ENCODE peak calls at places on chromosomes 13 and 19, in nine cellular contexts. K is effector memory CD4-positive, alpha-beta T cell; M is HCT116; Q is thoracic aorta; Z is tibial artery; F is H1; Y is GM23338; J is mammary epithelial cell; T is PC-3. X is an unnamed sample. For H3K4me1, the result is how much of the 10 kb centered on the place peaks cover.

GRCh38 chr13:84655677-84656076 is 773.4 kb upstream of the SLITRK1 start:
- DNase-seq in Z (no peak), T (no peak), M (no peak), F (no peak), Q (no peak), K (no peak), Y (peak), J (no peak), X (no peak)

GRCh38 chr13:69617587-69617986 is 490.0 kb upstream of the ATXN8OS start:
- DNase-seq in M (no peak), F (no peak), T (no peak), J (no peak), Z (no peak), Y (no peak), Q (no peak), K (no peak), X (no peak)

GRCh38 chr19:16714702-16715294 is 4.8 kb upstream of the NWD1 start:
- DNase-seq in F (peak), Q (no peak), J (peak), M (peak), Z (peak), T (peak), Y (peak), K (no peak), X (peak)

GRCh38 chr19:43934055-43934984 is 762 bp downstream of the ZNF45 start:
- DNase-seq in K (no peak), T (peak), Q (no peak), J (peak), Y (peak), Z (no peak), F (no peak), M (no peak), X (no peak)

GRCh38 chr19:49506575-49507105 is 5.8 kb upstream of the FCGRT start:
- DNase-seq in Z (peak), Y (peak), K (peak), J (peak), M (no peak), F (no peak), Q (no peak), T (peak), X (peak)

GRCh38 chr19:45809643-45810159 is 5.4 kb downstream of the RSPH6A start:
- DNase-seq in K (no peak), Y (peak), Z (no peak), T (peak), F (no peak), J (peak), M (no peak), Q (no peak), X (no peak)

GRCh38 chr19:40689339-40690049 is 957 bp downstream of the NUMBL start:
- DNase-seq in T (peak), F (no peak), M (no peak), Q (no peak), J (no peak), K (no peak), Y (peak), Z (peak), X (peak)

GRCh38 chr13:29746167-29746677 is 104.2 kb downstream of the UBL3 start:
- DNase-seq in M (no peak), Q (no peak), K (no peak), J (no peak), Z (no peak), F (no peak), Y (no peak), T (no peak), X (no peak)

GRCh38 chr19:48292798-48293197 is 22.9 kb downstream of the ZNF114 start:
- DNase-seq in M (no peak), T (peak), J (peak), Z (no peak), Q (no peak), F (no peak), K (no peak), Y (no peak), X (no peak)

GRCh38 chr19:3348042-3348441 is 18.3 kb upstream of the NFIC start:
- DNase-seq in Y (no peak), K (no peak), M (no peak), T (no peak), J (no peak), Q (no peak), F (no peak), Z (no peak), X (no peak)

GRCh38 chr13:75411924-75412537 is 69.9 kb downstream of the TBC1D4 start:
- DNase-seq in Z (no peak), M (no peak), T (no peak), J (no peak), K (no peak), F (no peak), Y (no peak), Q (no peak), X (no peak)

GRCh38 chr19:8194528-8195275 is 14.5 kb upstream of the CERS4 start:
- DNase-seq in Q (no peak), Y (no peak), M (no peak), T (no peak), J (peak), Z (no peak), K (peak), F (no peak), X (peak)

GRCh38 chr19:47190167-47190727 is 40.8 kb downstream of the BBC3 start:
- DNase-seq in Y (no peak), F (no peak), J (peak), M (peak), K (no peak), Z (peak), Q (peak), T (peak), X (peak)

GRCh38 chr19:39514840-39515550 is at the start of gene SELENOV:
- DNase-seq in T (no peak), F (no peak), M (no peak), Y (peak), J (no peak), Z (no peak), K (no peak), Q (no peak), X (no peak)

GRCh38 chr13:98200211-98200878 is 23.3 kb upstream of the RNF113B start:
- DNase-seq in J (no peak), F (peak), M (no peak), T (no peak), Z (no peak), Y (peak), Q (no peak), K (no peak), X (no peak)

GRCh38 chr13:102530751-102531150 is 66.0 kb upstream of the TPP2 start:
- DNase-seq in Q (no peak), M (no peak), J (no peak), K (no peak), F (no peak), Y (no peak), Z (no peak), T (no peak), X (no peak)

GRCh38 chr13:99003851-99004471 is 26.1 kb upstream of the DOCK9 start:
- DNase-seq in M (no peak), Z (no peak), F (no peak), Y (no peak), T (no peak), Q (no peak), K (no peak), J (no peak), X (no peak)

GRCh38 chr13:59755647-59756290 is 408.0 kb downstream of the DIAPH3 start:
- DNase-seq in M (no peak), Y (no peak), Z (no peak), Q (no peak), T (peak), J (peak), F (no peak), K (no peak), X (no peak)

GRCh38 chr13:98877936-98878335 is 99.9 kb downstream of the DOCK9 start:
- DNase-seq in T (no peak), M (no peak), F (no peak), Y (no peak), Z (no peak), Q (no peak), J (no peak), K (no peak), X (no peak)

GRCh38 chr13:105721056-105721455 is 814.4 kb downstream of the EFNB2 start:
- DNase-seq in F (no peak), K (no peak), Q (no peak), M (no peak), T (no peak), Y (no peak), Z (no peak), J (peak), X (no peak)

GRCh38 chr13:74045583-74045982 is 88.6 kb downstream of the KLF12 start:
- DNase-seq in Z (no peak), F (no peak), T (no peak), Q (no peak), J (no peak), K (no peak), M (no peak), Y (no peak), X (no peak)

GRCh38 chr19:15264061-15264932 is 32.0 kb upstream of the EPHX3 start:
- DNase-seq in F (peak), J (peak), Q (no peak), T (peak), M (peak), Y (peak), K (peak), Z (peak), X (peak)
- H3K4me1 ChIP-seq in F (under half), J (under half), Q (half or more), T (under half), M (under half), Y (under half), K (under half), Z (half or more), X (under half)

DNA sequence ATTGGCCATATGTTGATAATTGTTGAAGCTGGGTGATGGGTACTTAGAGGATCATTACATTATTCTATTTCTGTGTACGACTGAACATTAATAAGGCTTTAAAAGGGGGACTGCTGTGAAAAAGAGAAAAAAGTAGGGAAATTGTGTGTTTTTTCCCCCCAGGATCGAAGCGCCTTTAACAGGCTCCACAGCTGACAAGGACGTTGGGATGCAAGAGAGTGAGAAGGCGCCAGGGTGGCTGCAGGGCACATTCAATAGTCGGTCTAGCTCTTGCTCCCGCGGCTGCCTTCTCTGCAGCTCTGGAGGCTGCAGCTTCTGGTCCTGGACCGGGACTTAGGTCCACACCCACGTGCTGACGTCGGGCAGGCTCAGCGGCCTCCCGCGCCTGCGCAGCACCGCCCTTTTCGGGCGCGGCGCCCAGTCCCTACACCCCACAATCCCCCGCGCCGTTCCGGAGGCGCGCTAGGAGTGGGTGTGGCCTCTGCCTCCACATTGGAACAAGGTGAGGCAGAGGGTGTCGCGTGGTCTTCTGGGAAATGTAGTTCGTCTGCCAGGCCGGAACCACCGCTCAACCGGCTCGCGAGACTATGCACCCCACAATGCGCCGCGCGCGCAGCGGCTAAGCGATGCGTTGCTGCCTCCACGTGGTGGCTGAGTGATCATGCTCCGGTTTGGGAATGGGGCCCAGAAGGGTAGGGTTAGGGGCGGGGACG is 4.9 kb upstream of the LRFN3 start:
- DNase-seq in J (peak), Y (peak), K (peak), Z (peak), Q (peak), T (peak), M (peak), F (peak), X (peak)
- H3K4me3 ChIP-seq in J (peak), Y (peak), K (peak), Z (no peak), Q (peak), T (peak), M (peak), F (no peak), X (peak)

DNA sequence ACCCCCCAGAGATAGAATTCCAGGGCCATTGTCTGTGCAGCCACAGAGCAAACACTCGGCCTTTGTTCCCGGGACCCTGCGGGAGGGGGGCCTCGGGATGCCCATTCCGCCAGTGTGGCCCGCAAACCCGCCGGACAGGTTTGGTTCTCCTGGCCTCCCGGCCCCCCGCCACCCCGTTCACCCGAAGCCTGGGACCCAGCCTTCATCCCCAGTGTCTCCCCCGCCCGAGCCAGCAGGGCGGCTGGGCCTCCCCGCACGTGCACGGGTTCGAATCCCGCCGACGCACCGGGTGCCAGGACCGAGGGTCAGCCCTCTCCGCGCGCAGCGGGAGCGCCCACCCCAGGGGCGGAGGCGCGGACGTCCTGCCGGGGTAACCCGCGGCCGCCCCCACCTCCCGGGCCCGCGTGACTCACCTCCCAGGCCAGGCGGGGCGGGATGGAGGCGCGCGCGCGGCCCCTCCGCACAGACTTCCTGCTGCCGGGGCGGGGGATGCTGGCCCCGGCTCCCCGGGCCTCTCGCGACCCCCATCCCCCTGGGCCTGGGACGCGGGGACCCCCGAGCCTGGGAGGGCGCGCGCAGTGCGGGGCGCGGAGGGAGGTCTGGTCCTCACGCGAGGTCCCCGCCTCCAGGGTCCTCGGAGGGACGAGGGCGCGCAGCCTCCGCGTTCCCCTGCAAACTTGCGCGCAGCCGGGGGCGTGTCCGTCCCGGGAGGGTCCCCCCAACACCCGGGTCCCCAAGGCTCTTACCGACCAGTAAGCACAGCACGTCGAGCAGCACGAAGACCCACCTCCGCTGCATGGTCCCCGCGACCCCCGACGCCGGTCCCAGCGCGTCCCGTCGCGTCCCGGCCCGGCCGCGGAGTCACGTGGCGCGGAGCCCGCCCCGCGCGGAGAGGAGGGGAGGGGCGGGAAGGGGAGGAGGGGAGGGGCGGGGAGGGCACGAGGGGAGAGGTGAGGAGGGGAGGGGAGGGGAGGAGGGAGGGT is at the start of gene PLPP2:
- DNase-seq in K (no peak), J (peak), F (peak), Y (peak), Z (no peak), Q (no peak), M (no peak), T (no peak), X (no peak)
- H3K27ac ChIP-seq in K (no peak), J (peak), F (peak), Y (peak), Z (no peak), Q (no peak), M (peak), T (no peak), X (no peak)

GRCh38 chr19:41940443-41941409 is 12.5 kb upstream of the ERFL start:
- DNase-seq in Q (no peak), F (no peak), T (no peak), M (no peak), Y (peak), Z (no peak), K (no peak), J (no peak), X (no peak)
- H3K4me1 ChIP-seq in Q (under half), F (under half), T (under half), M (under half), Y (under half), Z (under half), K (under half), J (under half), X (under half)